ENCODE peak calls at places on chromosomes 11 and 22, in seven cellular contexts. One of them, this sample, is unnamed. For H3K9me3, the result is how much of the 10 kb centered on the place peaks cover.

GRCh38 chr22:29520851-29521250 is 32.7 kb downstream of the THOC5 start:
- DNase-seq in GM23248: peak
- DNase-seq in Panc1: no peak
- DNase-seq in IMR-90: peak
- DNase-seq in testis: no peak
- DNase-seq in CD4-positive, CD25-positive, alpha-beta regulatory T cell: no peak
- DNase-seq in uterus: no peak
- DNase-seq in this sample: no peak

GRCh38 chr22:27385261-27385998 is 416.1 kb downstream of the MN1 start:
- DNase-seq in CD4-positive, CD25-positive, alpha-beta regulatory T cell: no peak
- DNase-seq in Panc1: no peak
- DNase-seq in testis: no peak
- DNase-seq in IMR-90: no peak
- DNase-seq in GM23248: no peak
- DNase-seq in uterus: no peak
- DNase-seq in this sample: no peak

GRCh38 chr11:60740573-60740972 is 16.1 kb downstream of the MS4A18 start:
- DNase-seq in GM23248: no peak
- DNase-seq in IMR-90: no peak
- DNase-seq in uterus: no peak
- DNase-seq in Panc1: no peak
- DNase-seq in CD4-positive, CD25-positive, alpha-beta regulatory T cell: no peak
- DNase-seq in testis: no peak
- DNase-seq in this sample: no peak

GRCh38 chr11:48041877-48042698 is 61.7 kb downstream of the PTPRJ start:
- DNase-seq in Panc1: no peak
- DNase-seq in uterus: no peak
- DNase-seq in testis: no peak
- DNase-seq in CD4-positive, CD25-positive, alpha-beta regulatory T cell: no peak
- DNase-seq in IMR-90: no peak
- DNase-seq in GM23248: no peak
- DNase-seq in this sample: no peak

GRCh38 chr22:31139866-31140716 is at the start of gene PLA2G3:
- DNase-seq in uterus: no peak
- DNase-seq in GM23248: peak
- DNase-seq in testis: no peak
- DNase-seq in CD4-positive, CD25-positive, alpha-beta regulatory T cell: no peak
- DNase-seq in IMR-90: peak
- DNase-seq in Panc1: no peak
- DNase-seq in this sample: no peak

GRCh38 chr11:119832536-119832935 is 103.5 kb upstream of the NECTIN1 start:
- DNase-seq in uterus: no peak
- DNase-seq in GM23248: peak
- DNase-seq in Panc1: no peak
- DNase-seq in testis: peak
- DNase-seq in IMR-90: peak
- DNase-seq in CD4-positive, CD25-positive, alpha-beta regulatory T cell: no peak
- DNase-seq in this sample: no peak

GRCh38 chr11:70775386-70775785 is 377.1 kb downstream of the CTTN start:
- DNase-seq in GM23248: no peak
- DNase-seq in Panc1: no peak
- DNase-seq in uterus: no peak
- DNase-seq in CD4-positive, CD25-positive, alpha-beta regulatory T cell: no peak
- DNase-seq in IMR-90: no peak
- DNase-seq in testis: no peak
- DNase-seq in this sample: no peak

GRCh38 chr11:126628790-126629621 is 273.5 kb downstream of the ST3GAL4 start:
- DNase-seq in uterus: no peak
- DNase-seq in testis: no peak
- DNase-seq in CD4-positive, CD25-positive, alpha-beta regulatory T cell: no peak
- DNase-seq in Panc1: no peak
- DNase-seq in IMR-90: peak
- DNase-seq in GM23248: peak
- DNase-seq in this sample: no peak

GRCh38 chr11:59678118-59678812 is 9.4 kb upstream of the PATL1 start:
- DNase-seq in uterus: no peak
- DNase-seq in IMR-90: no peak
- DNase-seq in Panc1: no peak
- DNase-seq in CD4-positive, CD25-positive, alpha-beta regulatory T cell: no peak
- DNase-seq in testis: no peak
- DNase-seq in GM23248: peak
- DNase-seq in this sample: no peak

GRCh38 chr11:27201454-27202302 is 161.1 kb downstream of the BBOX1 start:
- DNase-seq in Panc1: peak
- DNase-seq in uterus: peak
- DNase-seq in IMR-90: peak
- DNase-seq in GM23248: peak
- DNase-seq in testis: peak
- DNase-seq in CD4-positive, CD25-positive, alpha-beta regulatory T cell: no peak
- DNase-seq in this sample: peak

GRCh38 chr11:118996926-118997626 is 862 bp upstream of the CENATAC start:
- DNase-seq in uterus: no peak
- DNase-seq in IMR-90: peak
- DNase-seq in GM23248: peak
- DNase-seq in testis: no peak
- DNase-seq in CD4-positive, CD25-positive, alpha-beta regulatory T cell: peak
- DNase-seq in Panc1: no peak
- DNase-seq in this sample: no peak

GRCh38 chr11:45075952-45076351 is 70.5 kb upstream of the PRDM11 start:
- DNase-seq in GM23248: no peak
- DNase-seq in Panc1: no peak
- DNase-seq in CD4-positive, CD25-positive, alpha-beta regulatory T cell: no peak
- DNase-seq in IMR-90: no peak
- DNase-seq in uterus: no peak
- DNase-seq in testis: no peak
- DNase-seq in this sample: no peak

GRCh38 chr11:35088676-35089075 is 50.3 kb upstream of the CD44 start:
- DNase-seq in uterus: no peak
- DNase-seq in testis: no peak
- DNase-seq in IMR-90: peak
- DNase-seq in GM23248: peak
- DNase-seq in CD4-positive, CD25-positive, alpha-beta regulatory T cell: no peak
- DNase-seq in Panc1: no peak
- DNase-seq in this sample: no peak

GRCh38 chr11:63622318-63622717 is 8.1 kb upstream of the PLAAT3 start:
- DNase-seq in CD4-positive, CD25-positive, alpha-beta regulatory T cell: no peak
- DNase-seq in uterus: no peak
- DNase-seq in IMR-90: no peak
- DNase-seq in Panc1: no peak
- DNase-seq in GM23248: no peak
- DNase-seq in testis: no peak
- DNase-seq in this sample: no peak

GRCh38 chr22:32710896-32711295 is 90.6 kb upstream of the TIMP3 start:
- DNase-seq in CD4-positive, CD25-positive, alpha-beta regulatory T cell: no peak
- DNase-seq in Panc1: no peak
- DNase-seq in testis: no peak
- DNase-seq in uterus: no peak
- DNase-seq in IMR-90: no peak
- DNase-seq in GM23248: no peak
- DNase-seq in this sample: no peak

GRCh38 chr11:63920126-63920869 is 3.3 kb upstream of the RCOR2 start:
- DNase-seq in IMR-90: no peak
- DNase-seq in CD4-positive, CD25-positive, alpha-beta regulatory T cell: no peak
- DNase-seq in uterus: peak
- DNase-seq in testis: peak
- DNase-seq in GM23248: peak
- DNase-seq in Panc1: no peak
- DNase-seq in this sample: no peak

GRCh38 chr22:48428556-48429371 is 1398.9 kb downstream of the BRD1 start:
- DNase-seq in uterus: no peak
- DNase-seq in IMR-90: no peak
- DNase-seq in testis: no peak
- DNase-seq in GM23248: peak
- DNase-seq in Panc1: no peak
- DNase-seq in CD4-positive, CD25-positive, alpha-beta regulatory T cell: no peak
- DNase-seq in this sample: no peak

GRCh38 chr22:48427731-48428211 is 1399.9 kb downstream of the BRD1 start:
- DNase-seq in Panc1: no peak
- DNase-seq in CD4-positive, CD25-positive, alpha-beta regulatory T cell: no peak
- DNase-seq in IMR-90: no peak
- DNase-seq in GM23248: no peak
- DNase-seq in testis: no peak
- DNase-seq in uterus: no peak
- DNase-seq in this sample: no peak

GRCh38 chr22:48431014-48431413 is 1396.7 kb downstream of the BRD1 start:
- DNase-seq in CD4-positive, CD25-positive, alpha-beta regulatory T cell: no peak
- DNase-seq in testis: no peak
- DNase-seq in uterus: no peak
- DNase-seq in IMR-90: no peak
- DNase-seq in Panc1: no peak
- DNase-seq in GM23248: no peak
- DNase-seq in this sample: no peak

GRCh38 chr22:48431536-48432315 is 1395.9 kb downstream of the BRD1 start:
- DNase-seq in IMR-90: no peak
- DNase-seq in Panc1: no peak
- DNase-seq in GM23248: no peak
- DNase-seq in CD4-positive, CD25-positive, alpha-beta regulatory T cell: no peak
- DNase-seq in testis: no peak
- DNase-seq in uterus: no peak
- DNase-seq in this sample: no peak

DNA sequence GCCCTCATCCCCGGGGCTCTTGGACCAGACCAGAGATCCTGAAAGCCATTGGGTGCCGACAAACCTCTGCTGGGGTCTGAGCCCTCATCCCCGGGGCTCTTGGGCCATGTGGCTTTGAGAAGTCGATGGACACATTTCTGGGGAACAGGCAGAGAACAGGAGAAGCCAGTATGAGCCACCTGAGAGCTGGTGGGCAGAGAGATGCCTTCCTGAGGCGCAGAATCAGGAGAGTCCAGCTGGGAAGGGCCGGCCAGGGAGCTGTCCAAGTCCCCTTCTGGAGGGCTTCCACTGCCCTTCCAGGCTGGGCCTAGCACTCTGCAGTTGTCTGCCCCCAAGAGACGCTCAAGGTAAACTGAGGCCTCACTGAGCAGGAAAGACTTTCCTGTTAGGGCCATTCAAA is 1398.1 kb downstream of the BRD1 start:
- DNase-seq in Panc1: no peak
- DNase-seq in testis: no peak
- DNase-seq in uterus: no peak
- DNase-seq in GM23248: no peak
- DNase-seq in CD4-positive, CD25-positive, alpha-beta regulatory T cell: no peak
- DNase-seq in IMR-90: no peak
- DNase-seq in this sample: no peak
- H3K9me3 ChIP-seq in Panc1: under half
- H3K9me3 ChIP-seq in testis: under half
- H3K9me3 ChIP-seq in uterus: under half
- H3K9me3 ChIP-seq in GM23248: under half
- H3K9me3 ChIP-seq in CD4-positive, CD25-positive, alpha-beta regulatory T cell: under half
- H3K9me3 ChIP-seq in IMR-90: half or more
- H3K9me3 ChIP-seq in this sample: under half

GRCh38 chr11:111937859-111938258 is 716 bp downstream of the DIXDC1 start:
- DNase-seq in CD4-positive, CD25-positive, alpha-beta regulatory T cell: no peak
- DNase-seq in Panc1: no peak
- DNase-seq in IMR-90: no peak
- DNase-seq in uterus: no peak
- DNase-seq in GM23248: peak
- DNase-seq in testis: no peak
- DNase-seq in this sample: no peak

GRCh38 chr11:111937461-111937769 is 272 bp downstream of the DIXDC1 start:
- DNase-seq in GM23248: no peak
- DNase-seq in CD4-positive, CD25-positive, alpha-beta regulatory T cell: no peak
- DNase-seq in IMR-90: no peak
- DNase-seq in testis: no peak
- DNase-seq in uterus: no peak
- DNase-seq in Panc1: no peak
- DNase-seq in this sample: no peak

GRCh38 chr11:111939836-111940604 is 2.9 kb downstream of the DIXDC1 start:
- DNase-seq in testis: no peak
- DNase-seq in GM23248: peak
- DNase-seq in IMR-90: peak
- DNase-seq in uterus: no peak
- DNase-seq in Panc1: no peak
- DNase-seq in CD4-positive, CD25-positive, alpha-beta regulatory T cell: no peak
- DNase-seq in this sample: no peak

GRCh38 chr11:111936045-111936400 is 1.1 kb upstream of the DIXDC1 start:
- DNase-seq in CD4-positive, CD25-positive, alpha-beta regulatory T cell: no peak
- DNase-seq in GM23248: peak
- DNase-seq in IMR-90: peak
- DNase-seq in uterus: no peak
- DNase-seq in testis: no peak
- DNase-seq in Panc1: no peak
- DNase-seq in this sample: no peak

DNA sequence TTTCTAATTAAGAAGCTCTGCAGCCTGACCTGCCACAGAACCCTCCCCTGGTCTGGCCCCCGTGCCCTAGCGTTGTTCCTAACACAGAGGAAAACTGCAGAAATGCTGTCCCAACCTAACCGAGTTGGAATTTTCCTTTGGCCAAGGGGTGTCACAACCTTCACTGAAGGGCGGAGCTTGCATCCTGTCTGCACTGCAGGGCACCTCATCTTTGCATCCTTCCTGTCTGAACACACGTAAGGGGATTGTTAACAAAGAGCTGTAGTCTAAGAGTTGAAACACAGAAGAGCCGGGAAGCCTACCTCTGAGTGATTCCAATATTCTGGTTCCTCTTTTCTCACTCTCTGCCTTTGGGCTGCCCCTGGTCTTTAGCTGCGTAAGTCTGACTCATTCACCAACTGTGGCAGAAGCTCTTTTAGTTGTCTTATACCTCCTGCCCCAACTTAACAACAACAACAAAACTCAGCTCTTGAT is 1.6 kb downstream of the DIXDC1 start:
- DNase-seq in GM23248: peak
- DNase-seq in Panc1: no peak
- DNase-seq in uterus: no peak
- DNase-seq in CD4-positive, CD25-positive, alpha-beta regulatory T cell: no peak
- DNase-seq in IMR-90: peak
- DNase-seq in testis: no peak
- DNase-seq in this sample: no peak
- H3K4me3 ChIP-seq in GM23248: peak
- H3K4me3 ChIP-seq in Panc1: peak
- H3K4me3 ChIP-seq in uterus: no peak
- H3K4me3 ChIP-seq in CD4-positive, CD25-positive, alpha-beta regulatory T cell: peak
- H3K4me3 ChIP-seq in IMR-90: peak
- H3K4me3 ChIP-seq in testis: no peak
- H3K4me3 ChIP-seq in this sample: no peak

DNA sequence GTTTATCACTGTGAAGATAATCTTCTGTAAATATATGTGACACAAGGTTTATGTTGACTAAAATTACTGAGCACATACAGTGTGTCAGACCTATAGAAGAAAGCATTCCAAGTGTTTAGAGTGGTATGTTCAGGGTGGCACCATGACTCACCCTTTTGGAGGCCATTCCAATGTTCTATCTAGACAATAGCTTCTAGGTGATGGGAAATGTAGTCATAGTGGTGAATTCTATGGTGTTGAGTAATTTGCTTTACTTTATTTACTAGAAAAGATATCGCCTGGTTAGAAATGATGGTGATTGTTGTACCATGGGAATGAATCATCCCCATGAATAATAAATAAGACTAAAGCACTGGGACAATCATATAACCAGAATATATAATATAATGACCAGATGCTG is 72.9 kb upstream of the OR4C15 start:
- DNase-seq in Panc1: no peak
- DNase-seq in testis: no peak
- DNase-seq in GM23248: no peak
- DNase-seq in CD4-positive, CD25-positive, alpha-beta regulatory T cell: no peak
- DNase-seq in IMR-90: no peak
- DNase-seq in uterus: no peak
- DNase-seq in this sample: no peak
- H3K9me3 ChIP-seq in Panc1: under half
- H3K9me3 ChIP-seq in testis: under half
- H3K9me3 ChIP-seq in GM23248: under half
- H3K9me3 ChIP-seq in CD4-positive, CD25-positive, alpha-beta regulatory T cell: under half
- H3K9me3 ChIP-seq in IMR-90: under half
- H3K9me3 ChIP-seq in uterus: under half
- H3K9me3 ChIP-seq in this sample: under half

GRCh38 chr22:42769574-42770447 is 49.1 kb upstream of the A4GALT start:
- DNase-seq in GM23248: peak
- DNase-seq in IMR-90: peak
- DNase-seq in uterus: peak
- DNase-seq in testis: peak
- DNase-seq in Panc1: no peak
- DNase-seq in CD4-positive, CD25-positive, alpha-beta regulatory T cell: no peak
- DNase-seq in this sample: no peak
- H3K4me3 ChIP-seq in GM23248: no peak
- H3K4me3 ChIP-seq in IMR-90: no peak
- H3K4me3 ChIP-seq in uterus: peak
- H3K4me3 ChIP-seq in testis: no peak
- H3K4me3 ChIP-seq in Panc1: no peak
- H3K4me3 ChIP-seq in CD4-positive, CD25-positive, alpha-beta regulatory T cell: no peak
- H3K4me3 ChIP-seq in this sample: no peak